ENCODE peak calls at places on chromosome 10, in six cellular contexts. X, F, I, Q, C and V are unnamed samples.

GRCh38 chr10:79442171-79443040 is 3.0 kb downstream of the ZCCHC24 start:
- DNase-seq in X (no peak), F (no peak), I (no peak), Q (no peak), C (no peak), V (no peak)

GRCh38 chr10:103668351-103669242 is 175.1 kb downstream of the NEURL1 start:
- DNase-seq in X (peak; percentile 87), F (peak; percentile 45), I (peak; percentile 76), Q (no peak), C (no peak), V (peak; percentile 76)

GRCh38 chr10:48463318-48464003 is 141.4 kb downstream of the ARHGAP22 start:
- DNase-seq in X (no peak), F (peak; percentile 50), I (no peak), Q (no peak), C (no peak), V (peak; percentile 42)

GRCh38 chr10:112789248-112789647 is 160.8 kb upstream of the TCF7L2 start:
- DNase-seq in X (no peak), F (no peak), I (no peak), Q (peak; percentile 45), C (no peak), V (no peak)

GRCh38 chr10:6144609-6145413 is 56.0 kb downstream of the RBM17 start:
- DNase-seq in X (peak; percentile 94), F (peak; percentile 83), I (peak; percentile 92), Q (peak; percentile 65), C (peak; percentile 92), V (peak; percentile 84)

GRCh38 chr10:73998623-73999622 is 1.0 kb downstream of the VCL start:
- DNase-seq in X (peak; percentile 76), F (peak; percentile 81), I (peak; percentile 47), Q (peak; percentile 81), C (peak; percentile 24), V (peak; percentile 72)

GRCh38 chr10:89888647-89889046 is 187.3 kb downstream of the KIF20B start:
- DNase-seq in X (no peak), F (no peak), I (no peak), Q (no peak), C (peak; percentile 26), V (no peak)

GRCh38 chr10:86871563-86872183 is 85.7 kb downstream of the MMRN2 start:
- DNase-seq in X (no peak), F (peak; percentile 10), I (no peak), Q (no peak), C (no peak), V (no peak)

GRCh38 chr10:118808601-118809371 is 54.0 kb upstream of the CACUL1 start:
- DNase-seq in X (no peak), F (no peak), I (peak; percentile 34), Q (no peak), C (no peak), V (no peak)

GRCh38 chr10:74683621-74684114 is 142.7 kb upstream of the KAT6B start:
- DNase-seq in X (no peak), F (no peak), I (no peak), Q (no peak), C (peak; percentile 34), V (peak; percentile 40)

DNA sequence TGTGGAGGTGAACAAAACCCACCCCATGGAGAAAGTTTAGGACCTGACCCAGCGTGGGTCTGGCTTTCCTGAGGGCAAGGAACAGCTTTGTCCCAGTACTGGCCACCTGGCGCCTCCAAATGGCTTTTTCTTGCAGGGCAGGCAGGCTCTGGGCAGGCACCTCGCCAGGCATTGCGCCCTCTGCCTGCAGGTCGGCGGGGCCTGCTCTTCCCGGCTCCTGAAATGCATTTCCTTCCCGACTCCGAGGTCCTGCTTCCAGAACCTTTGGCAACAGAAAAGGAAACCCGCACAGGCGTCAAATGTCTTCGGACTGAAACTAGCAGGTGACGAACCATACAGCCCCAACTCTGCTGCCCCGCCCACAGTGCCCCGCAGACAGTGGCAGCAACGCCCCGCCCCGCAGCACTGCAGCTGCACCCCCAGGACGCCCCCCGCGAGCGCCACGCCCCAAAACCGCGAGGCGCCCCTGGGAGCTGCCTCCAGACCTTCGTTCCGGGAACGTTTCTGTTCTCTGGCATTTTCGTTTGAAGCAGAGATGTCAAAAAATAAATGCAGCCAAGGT is 65.5 kb downstream of the C10orf143 start:
- DNase-seq in X (no peak), F (peak; percentile 63), I (no peak), Q (no peak), C (no peak), V (no peak)
- TF ChIP-seq CTCF in X (peak; percentile 36), F (peak; percentile 59), I (no peak), Q (no peak), C (no peak), V (no peak)

GRCh38 chr10:114825513-114826253 is 4.1 kb downstream of the FHIP2A start:
- DNase-seq in X (no peak), F (no peak), I (peak; percentile 57), Q (peak; percentile 23), C (peak; percentile 88), V (peak; percentile 69)
- H3K4me3 ChIP-seq in X (peak overlapping the region; percentile 93), F (no peak overlapping the region), I (no peak overlapping the region), Q (no peak overlapping the region), C (peak overlapping the region; percentile 76), V (no peak overlapping the region)

GRCh38 chr10:71742301-71743098 is 22.9 kb upstream of the C10orf105 start:
- DNase-seq in X (no peak), F (no peak), I (no peak), Q (no peak), C (no peak), V (no peak)

GRCh38 chr10:71739368-71739900 is 19.9 kb upstream of the C10orf105 start:
- DNase-seq in X (no peak), F (no peak), I (no peak), Q (no peak), C (no peak), V (no peak)

GRCh38 chr10:71741029-71741428 is 21.5 kb upstream of the C10orf105 start:
- DNase-seq in X (no peak), F (no peak), I (no peak), Q (no peak), C (no peak), V (no peak)

GRCh38 chr10:71741671-71742070 is 22.1 kb upstream of the C10orf105 start:
- DNase-seq in X (no peak), F (no peak), I (no peak), Q (no peak), C (no peak), V (no peak)

DNA sequence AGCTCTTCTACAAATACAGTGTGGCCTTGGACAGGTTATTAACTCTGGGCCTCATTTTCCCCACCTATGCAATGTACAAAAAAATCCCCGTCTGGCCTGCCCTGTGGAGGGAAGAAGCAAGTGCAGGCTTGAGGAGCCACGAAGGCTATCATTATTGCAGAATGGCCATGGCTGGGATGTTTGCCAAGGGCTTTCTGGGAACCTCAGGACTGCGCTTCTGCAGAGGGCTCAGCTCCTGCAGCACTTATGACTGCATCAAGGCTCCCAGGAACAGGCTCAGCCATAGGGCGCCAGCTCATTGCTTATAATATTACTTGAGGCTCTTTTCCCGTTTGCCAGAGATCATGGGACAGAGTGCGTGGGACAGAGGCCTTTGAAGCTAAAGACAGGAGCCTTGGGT is 20.5 kb upstream of the C10orf105 start:
- DNase-seq in X (no peak), F (no peak), I (peak; percentile 84), Q (peak; percentile 91), C (no peak), V (peak; percentile 74)
- TF ChIP-seq CTCF in X (no peak), F (no peak), I (peak; percentile 25), Q (no peak), C (no peak), V (no peak)

DNA sequence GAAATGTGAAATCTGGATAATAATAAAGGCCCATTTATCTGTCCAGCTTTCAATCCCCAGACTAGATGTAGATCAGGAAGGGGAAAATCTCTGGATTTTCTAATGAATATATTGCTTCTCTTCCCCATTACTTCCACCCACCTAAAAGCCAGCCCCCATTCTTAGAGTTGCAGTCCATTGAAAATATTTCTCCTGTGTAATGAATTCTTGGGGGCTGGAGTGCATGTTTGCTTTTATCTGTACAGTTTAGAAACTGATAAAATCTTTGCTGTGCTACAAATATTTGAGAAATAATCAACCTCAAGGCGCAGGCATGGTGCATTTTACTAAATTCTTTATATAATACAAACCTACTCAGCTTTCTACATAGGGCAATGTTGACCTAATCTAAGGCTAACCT is 180.8 kb downstream of the ARID5B start:
- DNase-seq in X (no peak), F (no peak), I (no peak), Q (no peak), C (no peak), V (no peak)
- H3K4me3 ChIP-seq in X (peak overlapping the region; percentile 40), F (no peak overlapping the region), I (no peak overlapping the region), Q (no peak overlapping the region), C (peak overlapping the region; percentile 40), V (no peak overlapping the region)

DNA sequence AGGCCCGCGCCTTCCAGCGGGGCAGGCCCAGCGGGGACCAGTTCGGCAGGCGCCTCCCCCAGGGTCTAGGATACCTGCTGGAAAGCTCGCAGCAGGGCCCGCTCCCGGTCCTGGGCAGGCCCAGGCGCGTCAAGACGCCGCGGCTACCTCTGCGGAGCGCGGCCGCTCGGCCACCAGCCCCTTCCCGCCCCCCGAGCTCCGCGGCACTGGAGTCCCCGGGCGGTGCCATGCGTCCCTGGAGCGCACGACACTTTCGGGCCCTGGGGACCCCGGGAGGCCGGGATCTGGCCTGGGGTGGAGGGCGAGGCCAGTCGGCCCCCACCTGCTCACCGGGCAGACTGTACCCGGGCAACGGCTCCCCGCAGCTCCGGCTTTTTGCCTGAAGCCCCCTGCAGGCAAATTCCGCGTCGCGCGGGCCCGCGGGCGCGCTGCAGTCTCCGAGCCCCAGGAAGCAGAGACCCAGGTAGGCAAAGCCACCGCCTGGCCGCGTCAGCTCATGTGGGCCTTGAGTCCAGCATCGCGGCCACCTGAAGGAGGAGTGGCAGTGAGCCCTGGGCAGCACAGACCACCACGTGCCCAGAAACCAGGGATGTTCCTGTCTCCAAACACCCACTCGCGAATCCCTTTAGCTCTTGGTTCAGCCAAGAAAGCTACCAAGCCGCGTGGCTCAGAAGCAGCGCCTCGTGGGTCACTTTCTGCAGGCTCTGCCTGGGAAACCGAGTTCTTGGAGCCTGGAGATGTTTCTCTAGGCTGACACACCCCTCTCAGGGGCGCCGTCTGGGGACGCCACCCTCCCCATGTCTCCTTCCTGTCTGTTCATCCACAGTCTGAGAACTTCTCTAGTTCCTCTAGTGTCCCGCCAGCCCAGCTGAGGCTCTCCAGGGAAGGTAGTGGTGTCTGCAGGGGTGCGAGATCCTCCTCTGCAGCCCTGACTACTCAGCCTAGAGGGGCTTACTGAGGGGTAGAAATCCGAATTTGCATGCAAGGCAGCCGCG is 46.1 kb upstream of the APBB1IP start:
- DNase-seq in X (no peak), F (peak; percentile 24), I (no peak), Q (no peak), C (peak; percentile 31), V (no peak)
- TF ChIP-seq CTCF in X (no peak), F (no peak), I (no peak), Q (no peak), C (no peak), V (no peak)

GRCh38 chr10:110502851-110503301 is 5.2 kb downstream of the DUSP5 start:
- DNase-seq in X (no peak), F (no peak), I (peak; percentile 85), Q (no peak), C (peak; percentile 92), V (peak; percentile 58)
- H3K4me3 ChIP-seq in X (no peak overlapping the region), F (no peak overlapping the region), I (no peak overlapping the region), Q (no peak overlapping the region), C (peak overlapping the region; percentile 88), V (no peak overlapping the region)

DNA sequence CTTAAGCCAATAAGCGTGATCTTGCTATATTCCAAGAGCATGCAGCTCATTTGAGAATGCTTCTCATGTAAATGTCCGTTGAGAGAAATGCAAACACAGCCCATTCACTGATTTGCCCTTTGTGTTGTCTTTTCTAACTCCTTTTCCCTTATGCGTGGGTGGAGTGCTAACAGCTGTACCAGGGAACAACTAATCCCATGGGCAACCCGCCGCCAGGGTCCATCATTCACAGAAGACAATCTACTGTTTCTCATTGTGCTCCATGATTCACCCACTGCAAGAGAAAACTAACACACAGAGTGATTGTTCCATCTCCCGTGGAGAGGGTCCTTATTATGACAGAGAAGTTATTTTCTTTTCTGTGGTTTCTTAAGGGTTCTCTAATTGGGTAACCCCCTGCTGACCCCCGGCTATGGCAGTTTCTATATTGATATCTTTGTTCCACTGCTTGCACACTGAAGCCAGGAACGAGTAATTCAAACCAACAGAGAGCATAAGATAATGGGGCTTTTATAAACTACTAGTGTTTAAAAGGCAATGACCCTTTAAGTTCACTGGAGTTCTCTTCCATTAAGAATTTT is 298.7 kb downstream of the BAMBI start:
- DNase-seq in X (no peak), F (peak; percentile 34), I (no peak), Q (no peak), C (no peak), V (no peak)
- TF ChIP-seq CTCF in X (no peak), F (no peak), I (no peak), Q (no peak), C (no peak), V (no peak)